ENCODE peak calls at places on chromosomes 16 and 17, in five cellular contexts. X, G, N, P and L are unnamed samples. For H3K4me1, the result is how much of the 10 kb centered on the place peaks cover.

GRCh38 chr17:20022701-20023100 is 13.5 kb downstream of the SPECC1 start:
- DNase-seq in P (no peak), X (no peak), N (no peak), G (no peak), L (no peak)

GRCh38 chr17:75270218-75270965 is 639 bp downstream of the MIF4GD start:
- DNase-seq in N (peak), G (no peak), P (peak), X (peak), L (peak)

GRCh38 chr17:68318103-68318991 is 27.1 kb downstream of the ARSG start:
- DNase-seq in G (no peak), N (peak), P (no peak), X (no peak), L (no peak)

GRCh38 chr17:78990349-78991016 is 10.8 kb upstream of the LGALS3BP start:
- DNase-seq in P (no peak), G (no peak), N (no peak), X (no peak), L (no peak)

GRCh38 chr17:47806026-47806912 is 15.3 kb downstream of the OSBPL7 start:
- DNase-seq in X (no peak), P (no peak), N (no peak), G (no peak), L (no peak)

GRCh38 chr17:50240876-50241275 is 33.4 kb upstream of the TMEM92 start:
- DNase-seq in P (no peak), X (no peak), G (no peak), N (no peak), L (no peak)

GRCh38 chr16:57186630-57187507 is 740 bp downstream of the RSPRY1 start:
- DNase-seq in G (peak), P (peak), X (peak), N (no peak), L (peak)

GRCh38 chr17:79644617-79645016 is 33.8 kb upstream of the RBFOX3 start:
- DNase-seq in G (no peak), N (no peak), P (no peak), X (no peak), L (no peak)

GRCh38 chr17:45342306-45342705 is 25.5 kb upstream of the MAP3K14 start:
- DNase-seq in N (no peak), P (no peak), G (no peak), X (no peak), L (no peak)

GRCh38 chr16:84245933-84246678 is 6.3 kb upstream of the KCNG4 start:
- DNase-seq in N (no peak), P (no peak), X (no peak), G (no peak), L (no peak)

GRCh38 chr17:39165178-39165843 is 650 bp downstream of the ARL5C start:
- DNase-seq in N (no peak), X (peak), G (no peak), P (no peak), L (no peak)
- H3K4me1 ChIP-seq in N (under half), X (under half), G (under half), P (under half), L (under half)

DNA sequence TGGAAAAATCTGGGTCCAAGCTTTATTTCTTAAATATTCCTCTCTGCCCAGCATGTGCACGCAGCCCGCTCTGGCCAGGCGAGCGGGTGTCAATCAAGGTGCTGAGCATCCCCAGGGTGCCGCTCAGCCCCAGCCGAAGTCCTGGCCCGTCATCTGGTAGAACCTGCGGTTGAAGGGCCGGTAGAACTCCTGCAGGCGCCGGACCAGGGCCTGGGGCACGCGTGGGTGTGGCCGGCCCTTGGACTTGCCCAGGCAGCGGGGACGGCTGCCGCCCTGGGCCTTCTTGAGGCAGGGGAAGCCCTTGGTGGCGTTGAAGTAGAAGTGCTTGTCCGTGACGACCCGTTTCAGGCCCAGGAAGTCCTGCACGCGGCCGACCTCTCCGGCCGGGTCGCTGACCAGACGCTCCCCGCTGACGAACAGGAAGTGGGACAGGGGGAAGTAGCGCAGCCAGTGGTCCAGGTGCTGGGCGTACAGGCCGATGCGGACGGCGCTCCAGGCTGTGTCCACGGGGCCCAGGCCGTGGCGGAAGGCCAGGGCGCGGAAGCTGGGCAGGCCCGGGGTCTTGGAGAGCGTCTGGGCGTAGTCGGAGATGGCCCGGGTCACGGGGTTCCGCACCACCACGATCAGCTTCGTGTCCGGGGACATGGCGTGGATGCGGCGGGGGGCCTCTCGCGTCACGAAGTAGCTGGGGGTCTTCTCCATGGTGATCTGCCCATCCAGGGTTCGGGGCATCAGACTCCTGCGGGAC is 6.6 kb downstream of the HS3ST6 start:
- DNase-seq in X (no peak), P (no peak), G (no peak), N (no peak), L (no peak)
- H3K4me1 ChIP-seq in X (under half), P (under half), G (under half), N (under half), L (under half)

GRCh38 chr17:57925361-57925990 is 29.7 kb downstream of the CUEDC1 start:
- DNase-seq in X (no peak), G (no peak), N (no peak), P (no peak), L (no peak)
- H3K4me1 ChIP-seq in X (under half), G (under half), N (half or more), P (under half), L (under half)

GRCh38 chr16:87620201-87620495 is 17.8 kb downstream of the JPH3 start:
- DNase-seq in N (no peak), G (no peak), X (peak), P (no peak), L (no peak)
- H3K4me1 ChIP-seq in N (under half), G (under half), X (under half), P (under half), L (under half)